ENCODE peak calls at places on chromosomes 5 and 9, in seven cellular contexts. V is neuronal stem cell, C is endodermal cell, M is PC-9, I is colonic mucosa, H is heart left ventricle, L is H9. S is an unnamed sample.

GRCh38 chr9:93037476-93037971 is 21.0 kb upstream of the SUSD3 start:
- DNase-seq in V (no peak), C (no peak), M (no peak), I (no peak), H (no peak), L (no peak), S (no peak)

GRCh38 chr9:132288371-132288770 is 66.4 kb downstream of the SETX start:
- DNase-seq in V (no peak), C (no peak), M (no peak), I (no peak), H (no peak), L (no peak), S (no peak)

GRCh38 chr5:66001952-66002351 is 75.6 kb downstream of the ERBIN start:
- DNase-seq in V (no peak), C (no peak), M (no peak), I (no peak), H (no peak), L (no peak), S (no peak)

GRCh38 chr9:119412399-119412798 is 43.2 kb upstream of the BRINP1 start:
- DNase-seq in V (no peak), C (peak; percentile 55), M (peak; percentile 38), I (no peak), H (no peak), L (peak; percentile 44), S (no peak)

GRCh38 chr5:81850494-81850893 is 99.6 kb upstream of the SSBP2 start:
- DNase-seq in V (no peak), C (no peak), M (peak; percentile 39), I (no peak), H (peak; percentile 39), L (no peak), S (no peak)

GRCh38 chr9:129586241-129586640 is 34.7 kb downstream of the C9orf50 start:
- DNase-seq in V (no peak), C (no peak), M (no peak), I (no peak), H (no peak), L (no peak), S (no peak)

GRCh38 chr9:113876806-113877236 is 712 bp downstream of the ZNF618 start:
- DNase-seq in V (no peak), C (no peak), M (no peak), I (no peak), H (no peak), L (no peak), S (no peak)

GRCh38 chr5:80959768-80960442 is at the start of gene RASGRF2:
- DNase-seq in V (peak; percentile 49), C (peak; percentile 88), M (no peak), I (peak; percentile 66), H (peak; percentile 31), L (peak; percentile 66), S (no peak)

GRCh38 chr5:119453045-119453383 is 717 bp downstream of the HSD17B4 start:
- DNase-seq in V (no peak), C (no peak), M (no peak), I (peak; percentile 32), H (no peak), L (no peak), S (no peak)

DNA sequence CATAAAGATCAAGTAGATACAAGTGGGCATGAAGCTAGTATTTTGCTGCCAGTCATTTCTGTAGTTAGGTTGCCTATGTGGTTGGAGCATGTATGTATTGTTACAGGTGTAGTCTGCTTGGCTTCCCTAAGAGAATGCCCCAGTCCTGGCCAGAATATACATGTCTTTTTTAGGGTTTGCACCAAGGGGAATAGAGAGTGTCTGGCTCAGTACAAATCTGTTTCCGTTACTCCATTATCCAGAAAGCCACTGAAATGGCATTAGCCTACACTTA is 23.2 kb downstream of the TGFBR1 start:
- DNase-seq in V (no peak), C (no peak), M (no peak), I (no peak), H (no peak), L (no peak), S (no peak)
- H3K27ac ChIP-seq in V (no peak overlapping the region), C (no peak overlapping the region), M (peak overlapping the region; percentile 73), I (no peak overlapping the region), H (no peak overlapping the region), L (no peak overlapping the region), S (no peak overlapping the region)

GRCh38 chr9:20290287-20290686 is 332.0 kb downstream of the MLLT3 start:
- DNase-seq in V (no peak), C (no peak), M (no peak), I (no peak), H (no peak), L (no peak), S (no peak)
- H3K27ac ChIP-seq in V (no peak overlapping the region), C (no peak overlapping the region), M (no peak overlapping the region), I (no peak overlapping the region), H (no peak overlapping the region), L (no peak overlapping the region), S (no peak overlapping the region)

DNA sequence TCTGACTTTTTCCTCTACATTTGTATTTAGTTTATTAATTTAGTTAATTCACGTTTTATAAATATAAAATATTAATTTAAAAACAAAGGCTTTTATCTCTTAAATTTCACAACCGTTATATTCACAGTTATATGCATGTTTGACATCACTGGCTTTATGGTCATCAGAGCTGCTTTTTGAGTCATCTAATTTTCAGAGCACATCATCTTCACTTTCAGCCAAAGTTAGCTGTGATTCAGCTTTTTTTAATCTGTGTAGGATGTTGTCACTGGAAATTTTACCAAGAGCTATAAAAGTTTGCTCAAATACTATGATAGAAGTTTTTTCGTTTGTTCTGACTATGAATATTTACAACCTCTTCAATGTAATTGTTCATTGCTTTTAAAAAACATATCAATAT is 12.4 kb downstream of the CDC37L1 start:
- DNase-seq in V (no peak), C (no peak), M (no peak), I (no peak), H (no peak), L (no peak), S (no peak)
- H3K27ac ChIP-seq in V (no peak overlapping the region), C (no peak overlapping the region), M (no peak overlapping the region), I (no peak overlapping the region), H (no peak overlapping the region), L (no peak overlapping the region), S (no peak overlapping the region)

GRCh38 chr5:59039003-59039295 is 456.1 kb downstream of the RAB3C start:
- DNase-seq in V (peak; percentile 21), C (peak; percentile 78), M (no peak), I (no peak), H (no peak), L (peak; percentile 43), S (no peak)
- H3K27ac ChIP-seq in V (no peak overlapping the region), C (no peak overlapping the region), M (no peak overlapping the region), I (peak overlapping the region; percentile 79), H (peak overlapping the region; percentile 78), L (no peak overlapping the region), S (peak overlapping the region; percentile 44)

GRCh38 chr5:68274847-68275700 is 59.5 kb downstream of the PIK3R1 start:
- DNase-seq in V (no peak), C (no peak), M (no peak), I (no peak), H (no peak), L (no peak), S (no peak)

GRCh38 chr5:68277427-68277826 is 61.9 kb downstream of the PIK3R1 start:
- DNase-seq in V (no peak), C (no peak), M (peak; percentile 77), I (no peak), H (no peak), L (no peak), S (no peak)

GRCh38 chr5:68276740-68277139 is 61.2 kb downstream of the PIK3R1 start:
- DNase-seq in V (no peak), C (no peak), M (no peak), I (no peak), H (no peak), L (no peak), S (no peak)

GRCh38 chr5:68282001-68282400 is 66.4 kb downstream of the PIK3R1 start:
- DNase-seq in V (no peak), C (no peak), M (no peak), I (no peak), H (no peak), L (no peak), S (no peak)

GRCh38 chr5:68279960-68280359 is 64.4 kb downstream of the PIK3R1 start:
- DNase-seq in V (no peak), C (no peak), M (no peak), I (no peak), H (no peak), L (no peak), S (no peak)
- H3K27ac ChIP-seq in V (no peak overlapping the region), C (no peak overlapping the region), M (no peak overlapping the region), I (peak overlapping the region; percentile 3), H (peak overlapping the region; percentile 29), L (no peak overlapping the region), S (no peak overlapping the region)

DNA sequence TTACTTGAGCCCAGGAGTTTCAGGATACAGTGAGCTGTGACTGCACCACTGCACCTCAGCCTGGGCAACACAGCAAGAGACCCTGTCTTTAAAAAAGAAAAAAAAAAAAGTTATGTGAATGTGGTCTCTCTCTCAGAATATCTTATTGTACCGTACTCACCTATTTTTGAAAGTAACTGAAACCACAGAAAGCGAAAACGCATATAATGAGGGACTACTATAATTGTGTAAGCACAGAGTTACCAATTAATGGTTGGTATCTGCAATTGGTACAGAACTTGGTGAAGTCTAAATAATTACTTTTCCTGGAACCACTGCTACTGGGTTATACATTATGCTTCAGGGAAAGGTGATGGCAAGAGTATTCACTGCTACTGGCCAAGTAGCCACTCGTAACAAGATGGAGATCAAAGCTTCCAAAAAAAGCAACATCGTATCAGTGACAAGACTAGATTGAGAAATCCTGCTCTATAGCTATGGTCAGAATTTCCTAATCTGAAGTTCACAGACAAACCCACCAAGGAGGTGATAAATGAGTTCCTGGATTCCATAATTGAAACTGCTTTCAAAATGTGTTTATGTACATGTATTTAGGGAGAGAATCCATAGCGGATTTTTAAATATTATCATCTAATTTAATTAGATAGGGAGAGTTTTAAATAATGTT is 82.7 kb downstream of the NR6A1 start:
- DNase-seq in V (no peak), C (no peak), M (no peak), I (no peak), H (no peak), L (no peak), S (no peak)
- H3K27ac ChIP-seq in V (no peak overlapping the region), C (no peak overlapping the region), M (no peak overlapping the region), I (no peak overlapping the region), H (no peak overlapping the region), L (no peak overlapping the region), S (no peak overlapping the region)

GRCh38 chr5:75993638-75994037 is 89.5 kb upstream of the SV2C start:
- DNase-seq in V (no peak), C (no peak), M (no peak), I (no peak), H (no peak), L (no peak), S (no peak)
- H3K27ac ChIP-seq in V (no peak overlapping the region), C (no peak overlapping the region), M (no peak overlapping the region), I (no peak overlapping the region), H (no peak overlapping the region), L (no peak overlapping the region), S (no peak overlapping the region)

S was measured in coronary artery.